ENCODE peak calls at places on chromosomes 16 and 17, in seven cellular contexts. U, T, Z, W, M, N and F are unnamed samples.
A peak's percentile ranks its signal among the peaks of the same experiment; 100 is the strongest.

GRCh38 chr17:7233701-7234099 is 617 bp downstream of the DVL2 start:
- ATAC-seq in M (peak; percentile 15), Z (peak; percentile 0), W (peak; percentile 7), T (peak; percentile 11), N (peak; percentile 0), U (peak; percentile 6), F (no peak)

GRCh38 chr16:88941051-88941932 is 35.7 kb downstream of the CBFA2T3 start:
- ATAC-seq in Z (no peak), W (peak; percentile 75), M (no peak), T (no peak), N (no peak), U (peak; percentile 57), F (peak; percentile 13)

GRCh38 chr17:72640415-72641165 is 451.9 kb downstream of the SLC39A11 start:
- ATAC-seq in N (peak; percentile 94), W (peak; percentile 85), M (peak; percentile 58), Z (no peak), T (no peak), U (peak; percentile 98), F (no peak)

GRCh38 chr16:68902376-68903345 is 59.3 kb downstream of the TANGO6 start:
- ATAC-seq in W (peak; percentile 90), T (peak; percentile 26), M (peak; percentile 73), N (peak; percentile 89), Z (peak; percentile 79), U (peak; percentile 97), F (peak; percentile 40)

GRCh38 chr17:48453447-48453846 is 23.4 kb upstream of the SKAP1 start:
- ATAC-seq in T (no peak), N (no peak), W (no peak), U (no peak), Z (no peak), M (no peak), F (no peak)

GRCh38 chr16:87375426-87376135 is 8.0 kb downstream of the FBXO31 start:
- ATAC-seq in Z (peak; percentile 92), T (no peak), U (no peak), M (peak; percentile 65), W (peak; percentile 34), N (no peak), F (no peak)

GRCh38 chr16:27729516-27730304 is 179.8 kb downstream of the KATNIP start:
- ATAC-seq in T (no peak), N (peak; percentile 90), U (peak; percentile 65), W (no peak), M (no peak), Z (no peak), F (no peak)

GRCh38 chr16:28975158-28975603 is 603 bp downstream of the SPNS1 start:
- ATAC-seq in T (peak; percentile 2), N (peak; percentile 1), U (no peak), W (peak; percentile 7), Z (peak; percentile 9), M (peak; percentile 13), F (no peak)

DNA sequence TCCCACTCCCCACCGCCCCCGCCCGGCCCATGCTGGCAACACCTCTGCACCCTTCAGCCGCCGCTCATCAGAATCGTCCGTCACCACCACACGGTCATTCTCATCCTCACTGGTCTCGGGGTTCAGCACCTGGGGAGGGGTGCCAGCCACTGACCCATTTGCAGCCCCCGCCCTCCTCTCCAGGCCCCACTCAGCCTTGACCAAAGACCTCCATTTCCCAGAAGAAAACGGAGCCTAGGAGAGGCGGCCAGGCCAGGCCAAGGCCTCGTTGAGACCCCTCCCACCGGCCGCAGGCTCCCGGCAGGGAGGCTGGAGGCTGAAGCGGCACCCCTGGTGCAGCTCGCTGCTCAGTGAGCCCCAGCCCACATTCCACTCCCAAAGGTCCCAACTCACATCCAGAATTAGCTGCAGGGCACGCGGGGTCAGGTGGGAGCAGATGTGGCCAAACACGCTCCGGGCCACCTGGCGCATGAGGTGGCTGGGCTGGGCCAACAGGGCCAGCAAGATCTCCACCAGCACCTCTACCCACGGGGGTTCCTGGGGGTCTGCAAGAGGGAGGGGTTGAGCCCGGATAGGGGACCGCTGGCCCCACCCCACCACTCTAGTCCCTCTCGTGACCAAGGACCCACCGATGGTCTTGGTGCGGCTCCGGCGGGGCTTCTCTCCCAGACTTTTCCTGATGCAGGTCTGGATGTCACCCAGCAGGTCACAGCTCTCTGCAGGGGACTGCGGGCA is 9.8 kb downstream of the MYBBP1A start:
- ATAC-seq in W (no peak), Z (no peak), U (no peak), T (no peak), M (no peak), N (no peak), F (no peak)
- H3K36me3 ChIP-seq in W (peaks cover 42% of the 10 kb centered on the region), Z (peaks cover 91% of the 10 kb centered on the region), U (peaks cover 57% of the 10 kb centered on the region), T (no peaks in the 10 kb centered on the region), M (peaks cover 80% of the 10 kb centered on the region), N (peaks cover 87% of the 10 kb centered on the region), F (no peaks in the 10 kb centered on the region)

DNA sequence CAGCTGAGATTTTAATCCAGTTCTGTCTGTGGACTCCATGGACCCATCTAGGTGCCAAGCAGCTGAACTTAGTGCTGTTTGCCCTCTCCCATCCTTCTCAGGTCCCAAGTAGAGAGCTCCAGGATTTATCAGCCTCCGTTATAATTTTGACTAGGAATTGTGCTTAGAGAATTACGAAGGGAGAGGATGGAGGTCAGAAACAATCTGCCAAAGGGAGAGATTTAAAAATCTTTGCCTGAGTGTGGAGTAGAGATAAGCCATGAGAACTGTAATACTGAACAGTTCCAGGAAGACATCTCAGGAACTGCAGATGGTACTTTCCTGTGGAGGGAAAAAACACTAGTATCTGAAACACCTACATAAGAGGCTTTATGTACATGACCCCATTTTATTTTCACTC is 27.0 kb downstream of the CEP95 start:
- ATAC-seq in M (no peak), W (no peak), N (no peak), U (no peak), Z (no peak), T (no peak), F (no peak)
- H3K36me3 ChIP-seq in M (peaks cover 97% of the 10 kb centered on the region), W (peaks cover 67% of the 10 kb centered on the region), N (peaks cover 99% of the 10 kb centered on the region), U (peaks cover 46% of the 10 kb centered on the region), Z (peaks cover 100% of the 10 kb centered on the region), T (peaks cover 13% of the 10 kb centered on the region), F (peaks cover 100% of the 10 kb centered on the region)

DNA sequence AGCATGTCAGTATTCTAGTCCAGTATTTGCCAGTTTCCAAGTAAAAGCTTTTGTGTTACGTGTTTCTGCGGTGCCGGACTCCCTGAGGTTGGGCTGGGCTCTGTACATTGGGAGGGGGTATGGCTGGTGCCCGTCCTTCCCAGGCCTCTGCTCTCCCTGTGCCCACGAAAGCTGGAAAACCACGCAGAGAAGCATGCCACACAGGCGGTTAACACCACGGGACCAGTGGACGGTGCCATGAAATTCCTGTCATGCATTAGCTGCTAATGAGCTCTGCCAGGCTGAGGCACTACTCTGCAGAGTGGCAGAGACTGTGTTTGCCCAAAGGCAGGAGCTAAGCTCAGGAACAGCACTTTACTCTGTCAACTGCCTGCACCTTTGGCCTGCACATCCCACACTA is 8.1 kb downstream of the SMIM5 start:
- ATAC-seq in M (no peak), N (peak; percentile 6), T (no peak), Z (no peak), W (no peak), U (no peak), F (no peak)
- H3K36me3 ChIP-seq in M (peaks cover 29% of the 10 kb centered on the region), N (no peaks in the 10 kb centered on the region), T (no peaks in the 10 kb centered on the region), Z (peaks cover 14% of the 10 kb centered on the region), W (peaks cover 3% of the 10 kb centered on the region), U (no peaks in the 10 kb centered on the region), F (no peaks in the 10 kb centered on the region)

GRCh38 chr17:65305778-65306177 is 168.6 kb downstream of the RGS9 start:
- ATAC-seq in T (no peak), Z (no peak), M (no peak), W (no peak), U (no peak), N (no peak), F (no peak)
- H3K36me3 ChIP-seq in T (no peaks in the 10 kb centered on the region), Z (no peaks in the 10 kb centered on the region), M (no peaks in the 10 kb centered on the region), W (no peaks in the 10 kb centered on the region), U (no peaks in the 10 kb centered on the region), N (no peaks in the 10 kb centered on the region), F (no peaks in the 10 kb centered on the region)

GRCh38 chr17:3943240-3943891 is 20.9 kb downstream of the ATP2A3 start:
- ATAC-seq in U (no peak), W (no peak), Z (no peak), N (no peak), M (no peak), T (no peak), F (no peak)
- H3K36me3 ChIP-seq in U (no peaks in the 10 kb centered on the region), W (no peaks in the 10 kb centered on the region), Z (no peaks in the 10 kb centered on the region), N (peaks cover 18% of the 10 kb centered on the region), M (no peaks in the 10 kb centered on the region), T (no peaks in the 10 kb centered on the region), F (no peaks in the 10 kb centered on the region)

GRCh38 chr17:8900626-8901585 is 33.4 kb upstream of the PIK3R6 start:
- ATAC-seq in Z (no peak), W (no peak), M (no peak), N (no peak), T (no peak), U (no peak), F (no peak)
- H3K36me3 ChIP-seq in Z (no peaks in the 10 kb centered on the region), W (no peaks in the 10 kb centered on the region), M (no peaks in the 10 kb centered on the region), N (peaks cover 7% of the 10 kb centered on the region), T (no peaks in the 10 kb centered on the region), U (no peaks in the 10 kb centered on the region), F (no peaks in the 10 kb centered on the region)

GRCh38 chr17:81825841-81826471 is 7.1 kb downstream of the MCRIP1 start:
- ATAC-seq in W (peak; percentile 4), T (no peak), N (no peak), M (no peak), Z (no peak), U (no peak), F (no peak)
- H3K36me3 ChIP-seq in W (no peaks in the 10 kb centered on the region), T (no peaks in the 10 kb centered on the region), N (no peaks in the 10 kb centered on the region), M (no peaks in the 10 kb centered on the region), Z (no peaks in the 10 kb centered on the region), U (no peaks in the 10 kb centered on the region), F (no peaks in the 10 kb centered on the region)

DNA sequence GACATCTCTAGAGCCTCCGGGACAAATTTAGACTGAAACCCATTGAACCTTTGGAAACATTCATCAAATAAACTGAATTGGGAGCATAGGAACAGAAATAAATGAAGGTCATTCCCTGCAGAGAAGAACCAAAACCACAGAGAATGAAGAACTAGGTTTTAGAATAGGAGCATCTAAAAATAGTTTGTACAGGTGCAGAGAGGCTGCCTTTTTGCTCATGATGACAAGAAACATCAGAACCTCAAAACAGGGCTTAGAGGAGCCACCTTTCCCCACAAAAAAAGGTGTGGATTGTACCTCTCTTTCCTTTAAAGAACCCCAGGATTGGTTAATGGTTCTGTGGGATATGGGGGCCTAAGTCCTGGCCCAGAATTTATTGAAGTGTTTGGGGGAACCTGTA is 37.8 kb upstream of the SLC47A1 start:
- ATAC-seq in N (no peak), M (no peak), U (no peak), Z (no peak), T (no peak), W (no peak), F (no peak)
- H3K36me3 ChIP-seq in N (no peaks in the 10 kb centered on the region), M (no peaks in the 10 kb centered on the region), U (no peaks in the 10 kb centered on the region), Z (no peaks in the 10 kb centered on the region), T (no peaks in the 10 kb centered on the region), W (no peaks in the 10 kb centered on the region), F (no peaks in the 10 kb centered on the region)